ENCODE peak calls at places on chromosome 22, in five cellular contexts. L, O, K, W and C are unnamed samples. For H3K36me3, the result is how much of the 10 kb centered on the place peaks cover.

GRCh38 chr22:42769574-42770447 is 49.1 kb upstream of the A4GALT start:
- DNase-seq in L (peak), O (no peak), W (peak), K (peak), C (peak)

GRCh38 chr22:31614781-31615480 is 47.1 kb downstream of the PISD start:
- DNase-seq in L (no peak), O (no peak), K (no peak), W (no peak), C (no peak)

GRCh38 chr22:45006873-45007246 is 2.9 kb downstream of the PHF21B start:
- DNase-seq in W (peak), O (no peak), L (peak), K (no peak), C (no peak)

GRCh38 chr22:31742115-31742514 is 7.8 kb downstream of the PRR14L start:
- DNase-seq in O (no peak), K (no peak), W (no peak), L (no peak), C (no peak)

GRCh38 chr22:29633514-29634312 is 30.3 kb downstream of the NF2 start:
- DNase-seq in K (no peak), L (no peak), W (no peak), O (no peak), C (no peak)

GRCh38 chr22:49418341-49418894 is 409.3 kb downstream of the BRD1 start:
- DNase-seq in K (no peak), W (no peak), L (no peak), O (no peak), C (no peak)

GRCh38 chr22:22884888-22885840 is 2.5 kb upstream of the IGLL5 start:
- DNase-seq in L (no peak), W (no peak), K (no peak), O (no peak), C (peak)

GRCh38 chr22:29002603-29003002 is 59.0 kb downstream of the C22orf31 start:
- DNase-seq in L (no peak), O (no peak), K (no peak), W (peak), C (no peak)

GRCh38 chr22:35961480-35961902 is 67.1 kb downstream of the RBFOX2 start:
- DNase-seq in L (peak), K (no peak), O (no peak), W (peak), C (peak)

GRCh38 chr22:24474649-24475048 is 20.5 kb upstream of the UPB1 start:
- DNase-seq in W (no peak), K (no peak), L (no peak), O (no peak), C (no peak)

GRCh38 chr22:41687901-41688364 is 734 bp downstream of the SNU13 start:
- DNase-seq in K (no peak), W (no peak), L (peak), O (no peak), C (no peak)

GRCh38 chr22:17132112-17132511 is 11.0 kb upstream of the TMEM121B start:
- DNase-seq in W (peak), K (no peak), L (no peak), O (no peak), C (no peak)

GRCh38 chr22:37258005-37258790 is 14.1 kb upstream of the RAC2 start:
- DNase-seq in O (no peak), W (no peak), L (no peak), K (no peak), C (no peak)

GRCh38 chr22:17806437-17806836 is 32.2 kb upstream of the BID start:
- DNase-seq in K (no peak), L (no peak), W (no peak), O (no peak), C (no peak)

GRCh38 chr22:49119551-49119952 is 708.1 kb downstream of the BRD1 start:
- DNase-seq in L (peak), O (no peak), W (no peak), K (no peak), C (no peak)

GRCh38 chr22:35330258-35330861 is 30.7 kb downstream of the TOM1 start:
- DNase-seq in W (peak), O (no peak), K (no peak), L (peak), C (peak)

GRCh38 chr22:23061471-23062280 is 8.6 kb upstream of the GNAZ start:
- DNase-seq in W (no peak), L (no peak), K (no peak), O (no peak), C (peak)

GRCh38 chr22:36065775-36066544 is 37.3 kb upstream of the RBFOX2 start:
- DNase-seq in O (no peak), L (peak), K (peak), W (peak), C (peak)

GRCh38 chr22:17431179-17431578 is 61.9 kb downstream of the CECR2 start:
- DNase-seq in O (no peak), K (no peak), L (no peak), W (no peak), C (no peak)

GRCh38 chr22:23484651-23485050 is 95.4 kb downstream of the IGLL1 start:
- DNase-seq in L (no peak), K (no peak), O (no peak), W (no peak), C (no peak)

GRCh38 chr22:37139762-37140161 is 10.0 kb downstream of the IL2RB start:
- DNase-seq in K (no peak), O (no peak), L (no peak), W (no peak), C (no peak)

GRCh38 chr22:48340727-48341709 is 1486.7 kb downstream of the BRD1 start:
- DNase-seq in K (no peak), O (no peak), L (no peak), W (no peak), C (no peak)

GRCh38 chr22:45583504-45583903 is 80.8 kb downstream of the FBLN1 start:
- DNase-seq in O (no peak), W (no peak), K (no peak), L (no peak), C (no peak)

GRCh38 chr22:32760396-32760795 is 41.1 kb upstream of the TIMP3 start:
- DNase-seq in O (no peak), L (no peak), K (no peak), W (no peak), C (no peak)

GRCh38 chr22:37089451-37089850 is 20.1 kb downstream of the TMPRSS6 start:
- DNase-seq in O (no peak), K (no peak), W (no peak), L (no peak), C (no peak)

GRCh38 chr22:23067691-23068090 is 2.6 kb upstream of the GNAZ start:
- DNase-seq in O (no peak), K (no peak), L (no peak), W (no peak), C (no peak)

GRCh38 chr22:23207786-23208325 is 27.5 kb downstream of the BCR start:
- DNase-seq in O (no peak), L (no peak), W (no peak), K (no peak), C (no peak)

GRCh38 chr22:36445158-36445668 is 36.2 kb downstream of the TXN2 start:
- DNase-seq in W (no peak), L (no peak), O (no peak), K (no peak), C (no peak)

DNA sequence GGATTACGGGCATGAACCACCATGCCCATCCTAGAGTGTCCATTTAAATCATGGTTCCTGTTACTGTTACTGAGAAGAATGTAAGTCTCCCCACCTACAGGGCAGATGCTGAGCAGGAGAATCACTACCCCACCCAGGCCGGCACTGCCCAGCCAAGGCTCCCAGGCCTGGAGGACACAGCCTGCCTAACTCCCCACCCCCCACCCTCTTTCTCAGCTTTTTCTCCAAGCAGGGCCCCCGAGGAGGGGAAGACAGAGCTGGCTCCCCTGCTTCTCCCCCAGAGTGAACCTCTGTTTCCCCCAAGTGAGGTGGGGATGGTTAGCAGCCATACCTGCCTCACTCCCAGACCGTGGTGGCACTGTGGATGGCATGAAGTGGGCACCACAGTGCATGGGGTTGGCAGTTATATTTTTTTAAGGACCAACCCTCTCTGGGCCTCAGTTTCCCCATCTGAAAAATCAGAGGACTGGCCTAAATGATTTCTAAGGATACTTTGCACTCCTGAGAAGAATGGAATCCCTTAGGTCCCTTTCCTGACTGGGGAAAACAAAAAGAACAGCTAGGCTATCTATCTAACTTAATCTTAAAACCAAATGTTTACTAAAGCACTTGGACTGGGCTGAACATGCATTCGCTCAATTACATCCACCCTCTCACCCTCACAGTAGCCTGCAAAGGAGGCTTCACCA is 5.0 kb downstream of the CBX7 start:
- DNase-seq in W (no peak), O (no peak), K (no peak), L (no peak), C (no peak)
- H3K27ac ChIP-seq in W (no peak), O (peak), K (peak), L (no peak), C (peak)

GRCh38 chr22:46696225-46696518 is 41.9 kb downstream of the CERK start:
- DNase-seq in L (no peak), K (no peak), O (no peak), W (no peak), C (no peak)
- H3K36me3 ChIP-seq in L (under half), K (under half), O (under half), W (half or more), C (half or more)

DNA sequence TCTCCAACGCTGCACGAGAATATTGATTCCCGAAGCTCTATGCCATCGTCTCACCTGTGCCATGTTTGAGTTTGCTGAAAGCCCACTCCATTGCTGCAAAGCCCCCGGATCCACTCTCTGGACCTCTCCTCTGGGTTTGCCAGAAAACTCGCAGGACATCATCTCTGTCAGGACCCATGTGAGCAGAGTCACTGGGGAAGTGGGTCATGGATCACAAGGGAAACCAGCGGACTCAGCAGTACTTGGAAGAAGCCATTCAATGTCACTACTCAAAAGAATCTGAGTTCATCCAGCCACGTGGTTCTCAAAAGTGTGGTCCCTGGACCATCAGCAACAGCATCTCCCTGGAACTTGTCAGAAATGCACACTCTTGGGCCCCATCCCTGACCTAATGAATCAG is 296.7 kb downstream of the MN1 start:
- DNase-seq in K (no peak), L (no peak), W (no peak), O (no peak), C (no peak)
- H3K27ac ChIP-seq in K (no peak), L (no peak), W (no peak), O (no peak), C (no peak)

GRCh38 chr22:43976861-43977795 is 21.9 kb downstream of the SAMM50 start:
- DNase-seq in L (no peak), W (no peak), K (no peak), O (no peak), C (no peak)

GRCh38 chr22:43971112-43971511 is 15.9 kb downstream of the SAMM50 start:
- DNase-seq in K (no peak), L (no peak), O (no peak), W (no peak), C (no peak)

GRCh38 chr22:43972931-43973330 is 17.7 kb downstream of the SAMM50 start:
- DNase-seq in K (no peak), W (no peak), L (no peak), O (no peak), C (no peak)

GRCh38 chr22:43975041-43975440 is 19.8 kb downstream of the SAMM50 start:
- DNase-seq in L (no peak), W (no peak), K (no peak), O (no peak), C (no peak)

DNA sequence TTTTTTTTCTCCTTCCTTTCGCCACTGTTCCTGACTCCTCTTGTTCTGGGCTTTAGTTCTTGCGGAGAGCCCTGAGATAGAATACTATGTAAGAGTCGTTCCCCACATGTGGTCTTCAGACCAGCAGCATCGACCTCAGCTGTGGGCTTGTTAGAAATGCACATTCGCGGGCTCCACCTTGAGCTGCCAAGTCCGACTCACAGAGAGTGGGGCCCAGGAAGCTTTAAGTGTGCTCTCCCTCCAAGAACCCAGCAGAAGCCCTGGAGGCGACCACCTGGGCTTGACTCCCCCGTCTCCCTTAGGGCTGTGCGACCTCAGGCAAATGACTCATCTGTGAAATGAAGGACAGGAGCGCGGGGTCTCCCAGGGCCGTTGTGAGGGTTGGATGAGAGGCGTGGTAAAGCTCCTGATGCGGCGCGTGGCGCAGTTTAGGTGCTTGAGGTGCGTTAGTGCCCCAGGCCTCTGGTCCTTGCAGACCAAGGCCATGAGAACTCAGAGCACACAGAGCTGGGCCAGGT is 18.8 kb downstream of the SAMM50 start:
- DNase-seq in K (no peak), O (no peak), W (no peak), L (no peak), C (no peak)
- H3K36me3 ChIP-seq in K (under half), O (under half), W (under half), L (under half), C (half or more)

DNA sequence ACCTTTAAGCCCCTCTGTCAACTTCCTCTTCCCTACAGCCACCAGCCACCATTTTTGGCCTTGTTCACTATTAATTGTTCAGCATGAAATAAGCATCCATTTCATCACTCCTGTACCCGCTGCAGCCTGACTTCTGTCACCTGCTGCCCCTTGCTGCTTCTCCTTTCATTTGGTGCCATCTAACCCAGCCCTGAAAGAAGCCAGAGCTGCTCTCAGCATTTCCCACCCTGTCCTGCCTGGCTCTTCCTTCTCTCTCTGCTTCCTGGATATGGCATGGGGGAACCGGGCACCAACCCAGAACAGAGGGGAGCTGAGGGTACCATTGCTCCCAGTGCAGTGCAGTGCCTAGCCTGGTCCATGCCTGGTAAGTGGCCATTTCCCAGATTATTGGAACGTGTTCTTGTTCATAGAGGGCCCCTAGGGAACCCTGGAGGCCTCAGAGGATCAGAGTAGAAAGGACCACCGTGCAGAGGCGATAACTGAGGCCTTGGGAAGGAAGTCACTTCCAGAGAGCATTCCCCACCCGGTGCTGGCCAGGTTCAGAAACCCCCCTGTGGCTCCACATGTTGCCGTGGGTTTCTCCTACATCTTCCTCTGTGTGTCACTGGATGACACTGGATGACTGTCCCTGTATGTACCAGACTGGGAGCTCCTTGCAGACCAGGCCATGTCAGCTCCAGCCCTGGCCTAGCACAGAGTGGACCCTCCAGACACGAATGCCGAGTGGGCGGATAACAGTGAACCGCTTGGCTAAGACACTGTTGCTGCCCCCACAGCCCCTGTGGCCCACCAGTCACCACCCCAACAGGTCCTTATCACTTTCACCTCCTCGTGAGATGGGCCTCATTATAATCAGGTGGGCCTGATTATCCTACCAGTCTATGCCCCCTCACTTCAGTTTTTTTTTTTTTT is 4.7 kb downstream of the YDJC start:
- DNase-seq in O (no peak), L (no peak), W (no peak), K (no peak), C (no peak)
- H3K27ac ChIP-seq in O (peak), L (no peak), W (no peak), K (no peak), C (peak)